ENCODE peak calls at places on chromosomes 12 and 14, in four cellular contexts. One of them, this sample, is unnamed.

GRCh38 chr14:52235434-52235833 is 32.1 kb upstream of the PTGDR start:
- DNase-seq in H1: no peak
- DNase-seq in IMR-90: no peak
- DNase-seq in mesendoderm: peak
- DNase-seq in this sample: no peak

GRCh38 chr12:26121323-26121740 is 3.5 kb downstream of the BHLHE41 start:
- DNase-seq in IMR-90: no peak
- DNase-seq in mesendoderm: no peak
- DNase-seq in H1: no peak
- DNase-seq in this sample: no peak

GRCh38 chr12:51752490-51752889 is 96.0 kb downstream of the FIGNL2 start:
- DNase-seq in H1: no peak
- DNase-seq in mesendoderm: peak
- DNase-seq in IMR-90: peak
- DNase-seq in this sample: no peak

GRCh38 chr14:36227802-36228201 is 51.3 kb upstream of the PTCSC3 start:
- DNase-seq in IMR-90: peak
- DNase-seq in mesendoderm: no peak
- DNase-seq in H1: no peak
- DNase-seq in this sample: no peak

GRCh38 chr12:107917912-107918800 is 143.7 kb downstream of the ASCL4 start:
- DNase-seq in H1: peak
- DNase-seq in mesendoderm: peak
- DNase-seq in IMR-90: peak
- DNase-seq in this sample: peak

GRCh38 chr14:74860899-74861733 is 14.8 kb downstream of the PROX2 start:
- DNase-seq in H1: peak
- DNase-seq in mesendoderm: peak
- DNase-seq in IMR-90: peak
- DNase-seq in this sample: peak

GRCh38 chr14:103281496-103282231 is 52.4 kb upstream of the EIF5 start:
- DNase-seq in IMR-90: peak
- DNase-seq in H1: no peak
- DNase-seq in mesendoderm: peak
- DNase-seq in this sample: peak

GRCh38 chr14:74604157-74604556 is 7.9 kb downstream of the LTBP2 start:
- DNase-seq in mesendoderm: no peak
- DNase-seq in IMR-90: no peak
- DNase-seq in H1: no peak
- DNase-seq in this sample: no peak

GRCh38 chr14:100540141-100540925 is 46.9 kb downstream of the BEGAIN start:
- DNase-seq in mesendoderm: peak
- DNase-seq in H1: peak
- DNase-seq in IMR-90: no peak
- DNase-seq in this sample: peak

GRCh38 chr12:45727994-45728624 is 1.4 kb upstream of the ARID2 start:
- DNase-seq in IMR-90: peak
- DNase-seq in mesendoderm: no peak
- DNase-seq in H1: no peak
- DNase-seq in this sample: no peak

GRCh38 chr14:31229009-31229408 is 21.4 kb upstream of the HECTD1 start:
- DNase-seq in IMR-90: no peak
- DNase-seq in H1: no peak
- DNase-seq in mesendoderm: no peak
- DNase-seq in this sample: no peak

GRCh38 chr14:63896278-63896720 is 43.5 kb downstream of the SYNE2 start:
- DNase-seq in H1: no peak
- DNase-seq in IMR-90: peak
- DNase-seq in mesendoderm: no peak
- DNase-seq in this sample: no peak

GRCh38 chr14:24136684-24137528 is 912 bp downstream of the PSME1 start:
- DNase-seq in IMR-90: no peak
- DNase-seq in mesendoderm: no peak
- DNase-seq in H1: no peak
- DNase-seq in this sample: no peak

GRCh38 chr12:124557518-124558223 is 9.7 kb downstream of the NCOR2 start:
- DNase-seq in mesendoderm: no peak
- DNase-seq in IMR-90: no peak
- DNase-seq in H1: no peak
- DNase-seq in this sample: peak
- H3K23ac ChIP-seq in mesendoderm: no peak
- H3K23ac ChIP-seq in IMR-90: no peak
- H3K23ac ChIP-seq in H1: no peak
- H3K23ac ChIP-seq in this sample: no peak

GRCh38 chr12:124592050-124592449 is 24.6 kb upstream of the NCOR2 start:
- DNase-seq in mesendoderm: no peak
- DNase-seq in IMR-90: peak
- DNase-seq in H1: no peak
- DNase-seq in this sample: no peak
- H2BK15ac ChIP-seq in mesendoderm: no peak
- H2BK15ac ChIP-seq in IMR-90: peak
- H2BK15ac ChIP-seq in H1: peak
- H2BK15ac ChIP-seq in this sample: no peak

GRCh38 chr12:31658743-31659086 is 773 bp upstream of the ETFBKMT start:
- DNase-seq in H1: no peak
- DNase-seq in IMR-90: no peak
- DNase-seq in mesendoderm: no peak
- DNase-seq in this sample: no peak
- H3K56ac ChIP-seq in H1: no peak
- H3K56ac ChIP-seq in IMR-90: peak
- H3K56ac ChIP-seq in mesendoderm: peak
- H3K56ac ChIP-seq in this sample: no peak

GRCh38 chr12:14442221-14442881 is 76.9 kb downstream of the ATF7IP start:
- DNase-seq in mesendoderm: no peak
- DNase-seq in IMR-90: no peak
- DNase-seq in H1: no peak
- DNase-seq in this sample: no peak
- H3K23ac ChIP-seq in mesendoderm: no peak
- H3K23ac ChIP-seq in IMR-90: no peak
- H3K23ac ChIP-seq in H1: no peak
- H3K23ac ChIP-seq in this sample: no peak

GRCh38 chr14:79496701-79497100 is 714.6 kb downstream of the DIO2 start:
- DNase-seq in IMR-90: peak
- DNase-seq in mesendoderm: no peak
- DNase-seq in H1: no peak
- DNase-seq in this sample: no peak

GRCh38 chr14:79487632-79488031 is 723.7 kb downstream of the DIO2 start:
- DNase-seq in mesendoderm: peak
- DNase-seq in H1: no peak
- DNase-seq in IMR-90: no peak
- DNase-seq in this sample: no peak

GRCh38 chr14:79493081-79493652 is 718.1 kb downstream of the DIO2 start:
- DNase-seq in mesendoderm: no peak
- DNase-seq in IMR-90: peak
- DNase-seq in H1: no peak
- DNase-seq in this sample: no peak

GRCh38 chr14:79491161-79491560 is 720.1 kb downstream of the DIO2 start:
- DNase-seq in H1: no peak
- DNase-seq in IMR-90: no peak
- DNase-seq in mesendoderm: no peak
- DNase-seq in this sample: no peak
- H2BK15ac ChIP-seq in H1: no peak
- H2BK15ac ChIP-seq in IMR-90: no peak
- H2BK15ac ChIP-seq in mesendoderm: no peak
- H2BK15ac ChIP-seq in this sample: no peak

DNA sequence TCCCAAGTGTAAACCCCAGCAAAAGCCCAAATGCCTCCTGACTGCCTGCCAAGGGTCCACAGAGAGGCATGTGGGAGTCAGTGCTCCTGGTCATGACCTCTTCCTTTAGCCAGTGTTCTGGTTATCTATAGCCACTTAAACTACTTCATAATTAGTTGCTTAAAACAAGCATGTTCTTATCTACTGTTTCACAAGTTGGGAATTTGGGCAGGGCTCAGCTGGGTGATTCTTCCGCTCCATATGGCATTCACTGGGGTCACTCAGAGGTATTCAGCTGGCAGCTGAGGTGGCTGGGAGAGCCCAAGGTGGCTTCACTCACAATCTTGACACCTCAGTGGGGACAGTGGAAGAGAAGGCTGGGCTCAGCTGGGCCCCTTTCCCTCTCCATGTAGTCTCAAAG is 184.0 kb upstream of the RGS6 start:
- DNase-seq in IMR-90: no peak
- DNase-seq in mesendoderm: no peak
- DNase-seq in H1: no peak
- DNase-seq in this sample: no peak
- H3K56ac ChIP-seq in IMR-90: no peak
- H3K56ac ChIP-seq in mesendoderm: no peak
- H3K56ac ChIP-seq in H1: no peak
- H3K56ac ChIP-seq in this sample: no peak

This sample was measured in H9.